ENCODE peak calls at places on chromosome 14, in nine cellular contexts. J is ovary, X is prostate gland, I is fibroblast of mammary gland, C is heart right ventricle, T is DND-41, H is endothelial cell, K is heart left ventricle, M is neural progenitor cell. N is an unnamed sample.

GRCh38 chr14:103552811-103553210 is 9.6 kb downstream of the BAG5 start:
- DNase-seq in I (no peak), J (no peak), M (no peak), C (no peak), T (no peak), K (no peak), X (no peak), H (no peak), N (no peak)

GRCh38 chr14:91092095-91092494 is 21.8 kb upstream of the DGLUCY start:
- DNase-seq in K (no peak), H (no peak), J (no peak), X (no peak), M (no peak), T (no peak), C (no peak), I (no peak), N (no peak)

GRCh38 chr14:64800000-64800399 is 79.7 kb downstream of the SPTB start:
- DNase-seq in X (no peak), C (peak; percentile 54), K (peak; percentile 55), H (peak; percentile 50), J (no peak), I (peak; percentile 29), M (peak; percentile 45), T (peak; percentile 10), N (peak; percentile 18)

GRCh38 chr14:94423465-94424056 is 29.0 kb downstream of the SERPINA11 start:
- DNase-seq in T (peak; percentile 42), I (peak; percentile 67), K (peak; percentile 48), M (peak; percentile 89), C (peak; percentile 55), J (peak; percentile 34), H (peak; percentile 79), X (peak; percentile 69), N (peak; percentile 76)

GRCh38 chr14:80926706-80927384 is 14.7 kb downstream of the CEP128 start:
- DNase-seq in K (peak; percentile 29), M (no peak), H (no peak), J (no peak), X (no peak), I (peak; percentile 66), C (peak; percentile 7), T (no peak), N (no peak)

GRCh38 chr14:91897121-91897701 is 29.9 kb upstream of the TC2N start:
- DNase-seq in M (no peak), J (no peak), X (peak; percentile 36), K (peak; percentile 74), C (peak; percentile 53), I (peak; percentile 75), T (no peak), H (no peak), N (no peak)

GRCh38 chr14:105201928-105202513 is 20.9 kb upstream of the NUDT14 start:
- DNase-seq in M (peak; percentile 50), C (no peak), I (no peak), T (peak; percentile 39), X (no peak), H (no peak), K (no peak), J (no peak), N (peak; percentile 78)

GRCh38 chr14:72961579-72962335 is 35.5 kb downstream of the DCAF4 start:
- DNase-seq in J (no peak), X (no peak), C (no peak), K (no peak), H (no peak), I (peak; percentile 20), M (no peak), T (no peak), N (no peak)

GRCh38 chr14:67539116-67539515 is 6.0 kb downstream of the PLEKHH1 start:
- DNase-seq in I (no peak), C (no peak), H (no peak), K (no peak), T (no peak), J (no peak), X (no peak), M (peak; percentile 73), N (no peak)

GRCh38 chr14:68020999-68021663 is 201.6 kb downstream of the RAD51B start:
- DNase-seq in I (no peak), M (no peak), C (no peak), H (no peak), X (no peak), J (no peak), K (no peak), T (no peak), N (no peak)

GRCh38 chr14:103104654-103105511 is 10.4 kb downstream of the EXOC3L4 start:
- DNase-seq in I (peak; percentile 40), X (peak; percentile 54), K (peak; percentile 64), H (peak; percentile 76), C (peak; percentile 50), J (peak; percentile 67), M (peak; percentile 77), T (peak; percentile 66), N (peak; percentile 74)

GRCh38 chr14:32408018-32408417 is 78.9 kb downstream of the AKAP6 start:
- DNase-seq in M (no peak), K (no peak), T (no peak), C (no peak), I (peak; percentile 21), H (no peak), X (no peak), J (peak; percentile 27), N (no peak)

GRCh38 chr14:22641851-22642250 is 2.3 kb downstream of the OR6J1 start:
- DNase-seq in K (no peak), J (no peak), C (no peak), I (no peak), M (no peak), H (no peak), X (no peak), T (no peak), N (no peak)

GRCh38 chr14:104108570-104109060 is 23.1 kb downstream of the ASPG start:
- DNase-seq in T (no peak), H (no peak), I (no peak), C (no peak), M (peak; percentile 56), K (peak; percentile 24), J (no peak), X (no peak), N (no peak)

GRCh38 chr14:88914956-88915355 is 90.5 kb downstream of the TTC8 start:
- DNase-seq in H (no peak), J (no peak), I (no peak), T (no peak), M (no peak), K (no peak), C (no peak), X (no peak), N (no peak)

DNA sequence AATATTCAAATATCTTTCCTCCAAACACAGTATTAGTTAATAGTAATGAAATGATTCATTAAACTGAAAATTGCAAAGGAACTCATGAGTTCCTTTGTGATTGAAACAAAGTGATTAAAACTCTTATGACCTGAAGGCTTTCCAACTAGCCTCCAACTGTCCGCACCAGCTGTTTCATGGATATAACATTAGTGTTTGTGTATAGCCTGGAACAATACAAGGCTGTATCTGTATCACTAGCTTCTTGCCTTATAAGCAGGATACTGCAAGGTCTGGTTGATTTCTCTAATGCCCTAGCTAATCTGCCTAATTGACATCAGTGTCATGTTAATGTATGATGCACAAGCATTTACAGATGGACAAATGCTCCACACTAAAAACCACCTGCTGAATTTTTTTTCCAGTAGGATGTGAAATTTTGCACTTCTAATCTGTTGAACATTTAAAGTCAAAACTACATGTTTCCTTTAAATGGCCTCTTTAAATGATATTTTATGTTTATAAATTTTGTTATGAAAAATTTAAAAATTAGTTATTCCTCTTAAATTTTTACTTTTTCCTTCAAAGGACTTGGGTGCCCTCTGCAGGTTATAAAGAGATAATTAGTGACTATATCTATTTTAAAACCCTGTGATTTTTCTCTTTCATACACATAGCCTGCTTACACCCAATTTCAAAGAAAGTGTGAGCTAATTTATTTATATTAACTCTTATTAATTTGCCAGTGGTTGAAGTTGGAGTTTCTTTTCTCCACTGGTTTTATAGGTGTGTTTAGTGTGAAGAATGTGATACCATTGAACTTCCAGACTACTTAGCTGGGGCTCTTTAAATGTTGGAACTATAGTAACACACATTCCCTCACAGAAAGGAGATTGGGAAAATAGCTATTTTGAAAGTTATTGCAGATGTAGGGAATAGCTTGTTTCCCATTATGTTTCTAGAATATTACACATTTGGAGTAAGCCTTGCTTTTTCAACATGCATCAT is 25.4 kb downstream of the AP5M1 start:
- DNase-seq in I (peak; percentile 27), J (no peak), X (no peak), T (no peak), M (peak; percentile 22), C (no peak), K (no peak), H (no peak), N (no peak)
- TF ChIP-seq CTCF in I (peak; percentile 38), J (no peak), X (no peak), T (peak; percentile 30), M (peak; percentile 52), C (peak; percentile 8), K (peak; percentile 29), H (peak; percentile 48), N (peak; percentile 59)

GRCh38 chr14:87115234-87115633 is 877.7 kb downstream of the GALC start:
- DNase-seq in I (no peak), X (no peak), J (no peak), M (no peak), C (no peak), K (no peak), T (no peak), H (no peak), N (no peak)

GRCh38 chr14:87109271-87109670 is 883.7 kb downstream of the GALC start:
- DNase-seq in J (no peak), K (no peak), X (no peak), I (no peak), H (no peak), C (no peak), T (no peak), M (no peak), N (no peak)

GRCh38 chr14:87111141-87111540 is 881.8 kb downstream of the GALC start:
- DNase-seq in I (peak; percentile 39), H (no peak), K (no peak), M (no peak), T (no peak), X (no peak), J (no peak), C (no peak), N (no peak)

GRCh38 chr14:87111741-87112140 is 881.2 kb downstream of the GALC start:
- DNase-seq in H (no peak), K (no peak), X (no peak), C (no peak), J (no peak), I (no peak), T (no peak), M (no peak), N (no peak)

GRCh38 chr14:87113286-87113685 is 879.7 kb downstream of the GALC start:
- DNase-seq in X (no peak), J (no peak), T (no peak), I (no peak), H (no peak), C (no peak), M (no peak), K (no peak), N (no peak)
- TF ChIP-seq CTCF in X (no peak), J (no peak), T (no peak), I (no peak), H (peak; percentile 47), C (no peak), M (peak; percentile 22), K (no peak), N (no peak)

GRCh38 chr14:63203618-63204406 is 431 bp upstream of the RHOJ start:
- DNase-seq in I (peak; percentile 88), M (peak; percentile 77), J (peak; percentile 82), K (peak; percentile 89), T (no peak), X (peak; percentile 36), H (peak; percentile 76), C (peak; percentile 95), N (no peak)
- TF ChIP-seq CTCF in I (peak; percentile 11), M (no peak), J (peak; percentile 35), K (peak; percentile 24), T (no peak), X (no peak), H (no peak), C (no peak), N (no peak)

GRCh38 chr14:33657478-33657877 is 293.4 kb downstream of the EGLN3 start:
- DNase-seq in T (no peak), J (no peak), H (no peak), I (peak; percentile 41), M (no peak), C (no peak), X (no peak), K (no peak), N (no peak)
- TF ChIP-seq CTCF in T (no peak), J (no peak), H (no peak), I (no peak), M (no peak), C (no peak), X (no peak), K (no peak), N (no peak)